ENCODE peak calls at places on chromosomes 16 and 17, in four cellular contexts. B is GM12891, M is GM12878, O is HepG2. S is an unnamed sample.

GRCh38 chr17:33696102-33696501 is 403.0 kb upstream of the ASIC2 start:
- DNase-seq in B (no peak), M (no peak), O (no peak), S (no peak)

GRCh38 chr16:1097800-1098199 is 1.8 kb upstream of the C1QTNF8 start:
- DNase-seq in B (no peak), M (no peak), O (no peak), S (no peak)

GRCh38 chr16:9033125-9033830 is 58.2 kb upstream of the HAPSTR1 start:
- DNase-seq in B (no peak), M (no peak), O (peak; percentile 76), S (no peak)

GRCh38 chr17:67027031-67027628 is 17.2 kb upstream of the CACNG1 start:
- DNase-seq in B (no peak), M (no peak), O (no peak), S (no peak)

GRCh38 chr17:18070861-18071340 is 16.8 kb upstream of the DRG2 start:
- DNase-seq in B (no peak), M (no peak), O (no peak), S (no peak)

GRCh38 chr17:66965801-66966528 is 1.5 kb downstream of the CACNG4 start:
- DNase-seq in B (no peak), M (no peak), O (no peak), S (no peak)

GRCh38 chr17:68057531-68057952 is 22.0 kb downstream of the KPNA2 start:
- DNase-seq in B (no peak), M (no peak), O (no peak), S (no peak)

GRCh38 chr17:50863221-50863843 is 2.8 kb downstream of the TOB1 start:
- DNase-seq in B (no peak), M (no peak), O (peak; percentile 66), S (no peak)

GRCh38 chr17:44623070-44623725 is 33.1 kb upstream of the MEIOC start:
- DNase-seq in B (no peak), M (no peak), O (peak; percentile 18), S (no peak)

GRCh38 chr17:34998205-34998604 is 17.9 kb downstream of the LIG3 start:
- DNase-seq in B (peak; percentile 84), M (peak; percentile 40), O (peak; percentile 56), S (peak; percentile 87)

GRCh38 chr17:3956558-3956957 is 7.7 kb downstream of the ATP2A3 start:
- DNase-seq in B (no peak), M (no peak), O (no peak), S (no peak)

GRCh38 chr17:67293251-67294203 is 48.5 kb upstream of the HELZ start:
- DNase-seq in B (peak; percentile 69), M (peak; percentile 4), O (peak; percentile 72), S (peak; percentile 65)

DNA sequence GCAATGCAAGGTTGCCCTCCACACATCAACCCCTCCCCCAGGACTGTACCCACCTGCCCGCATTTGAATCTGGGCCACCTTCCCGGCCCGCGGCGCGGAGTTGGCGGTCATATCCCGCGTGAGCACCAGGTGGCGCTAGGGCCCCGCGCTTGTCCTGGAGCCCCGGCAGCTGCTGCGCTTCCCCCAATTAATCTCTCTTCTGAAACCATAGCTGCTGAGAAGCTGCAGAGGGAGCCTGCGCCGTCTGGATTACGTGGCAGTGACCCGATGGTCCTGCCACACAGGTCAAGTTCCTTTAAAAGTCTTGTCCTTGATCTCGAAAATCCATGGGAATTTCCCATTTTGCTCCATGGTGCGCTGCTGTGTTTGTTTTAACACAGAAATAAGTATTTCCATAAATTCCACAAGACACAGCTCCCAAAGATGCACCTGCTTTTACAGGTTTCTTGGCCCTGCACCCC is 22.0 kb downstream of the COX4I1 start:
- DNase-seq in B (peak; percentile 90), M (peak; percentile 41), O (peak; percentile 67), S (peak; percentile 90)
- TF ChIP-seq POLR2A in B (no peak), M (no peak), O (no peak), S (no peak)

GRCh38 chr17:62032480-62032879 is 32.6 kb downstream of the MED13 start:
- DNase-seq in B (no peak), M (no peak), O (no peak), S (no peak)
- TF ChIP-seq TAF1 in B (no peak), M (no peak), O (no peak), S (no peak)

GRCh38 chr17:49687878-49688491 is 10.1 kb upstream of the SPOP start:
- DNase-seq in B (no peak), M (no peak), O (peak; percentile 58), S (no peak)
- TF ChIP-seq POLR2AphosphoS5 in B (no peak), M (no peak), O (no peak), S (no peak)

DNA sequence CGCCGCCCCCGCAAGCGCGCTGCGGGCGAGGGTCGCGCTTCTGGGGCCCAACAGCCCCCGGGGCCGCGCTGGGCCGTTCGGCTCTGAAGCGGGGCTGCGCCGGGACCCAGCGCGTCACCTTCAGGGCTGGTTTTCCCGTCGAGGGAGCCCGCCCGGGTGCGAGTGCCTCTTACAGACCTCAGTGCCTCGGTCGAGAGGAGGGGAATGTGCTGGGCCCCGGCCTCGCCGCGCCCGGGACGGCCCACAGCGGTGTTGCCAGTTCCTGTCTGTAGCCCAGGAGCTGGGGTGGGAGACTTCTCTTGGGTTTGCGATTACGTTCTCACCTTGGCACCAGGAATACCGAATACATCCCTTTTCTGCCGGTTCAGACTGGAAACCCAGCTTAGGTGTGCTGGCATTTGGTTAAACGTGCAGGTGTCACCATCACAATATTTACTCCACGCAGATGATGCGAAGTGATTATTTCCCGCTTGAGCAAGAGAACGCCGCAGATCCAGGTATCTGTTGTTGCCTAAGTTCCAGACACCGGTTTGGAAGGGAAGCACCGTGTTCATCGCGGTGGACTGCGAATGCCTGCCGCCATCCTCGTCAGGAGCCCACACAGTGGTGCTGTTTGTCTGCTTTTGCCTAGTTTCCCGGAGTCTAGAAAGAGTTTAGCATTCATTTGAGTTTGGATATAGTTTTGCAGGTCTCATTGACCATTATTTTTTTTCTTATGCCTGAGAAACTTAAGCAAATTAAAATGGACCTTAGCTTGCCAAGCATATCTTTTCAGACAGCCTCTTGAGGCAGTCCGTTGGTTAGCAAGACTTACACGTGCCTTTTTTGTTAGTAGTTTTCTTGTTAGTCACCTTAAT is 915 bp downstream of the MAP1LC3B start:
- DNase-seq in B (no peak), M (no peak), O (no peak), S (no peak)
- TF ChIP-seq POLR2A in B (no peak), M (no peak), O (no peak), S (no peak)

DNA sequence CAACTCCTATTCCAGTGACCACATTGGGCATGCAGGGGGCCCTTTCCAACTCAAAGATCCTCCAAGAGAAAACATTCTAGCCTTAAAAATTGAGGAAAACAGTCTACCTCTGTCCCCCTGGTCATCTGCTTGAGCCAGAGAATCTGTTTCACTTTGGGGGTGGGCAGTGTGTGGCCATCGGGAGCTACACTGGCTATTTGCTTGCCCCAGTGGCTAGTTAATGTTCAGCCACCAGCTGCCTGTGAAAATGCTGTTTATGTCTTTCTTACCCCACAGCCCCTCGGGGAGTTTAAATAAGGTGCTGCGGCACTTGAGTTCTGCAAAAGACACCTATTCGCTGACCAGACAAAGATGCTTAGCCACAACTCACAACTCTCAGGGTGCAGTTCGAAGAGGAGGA is 43.4 kb downstream of the GNAO1 start:
- DNase-seq in B (no peak), M (no peak), O (no peak), S (no peak)
- TF ChIP-seq TAF1 in B (no peak), M (no peak), O (no peak), S (no peak)

DNA sequence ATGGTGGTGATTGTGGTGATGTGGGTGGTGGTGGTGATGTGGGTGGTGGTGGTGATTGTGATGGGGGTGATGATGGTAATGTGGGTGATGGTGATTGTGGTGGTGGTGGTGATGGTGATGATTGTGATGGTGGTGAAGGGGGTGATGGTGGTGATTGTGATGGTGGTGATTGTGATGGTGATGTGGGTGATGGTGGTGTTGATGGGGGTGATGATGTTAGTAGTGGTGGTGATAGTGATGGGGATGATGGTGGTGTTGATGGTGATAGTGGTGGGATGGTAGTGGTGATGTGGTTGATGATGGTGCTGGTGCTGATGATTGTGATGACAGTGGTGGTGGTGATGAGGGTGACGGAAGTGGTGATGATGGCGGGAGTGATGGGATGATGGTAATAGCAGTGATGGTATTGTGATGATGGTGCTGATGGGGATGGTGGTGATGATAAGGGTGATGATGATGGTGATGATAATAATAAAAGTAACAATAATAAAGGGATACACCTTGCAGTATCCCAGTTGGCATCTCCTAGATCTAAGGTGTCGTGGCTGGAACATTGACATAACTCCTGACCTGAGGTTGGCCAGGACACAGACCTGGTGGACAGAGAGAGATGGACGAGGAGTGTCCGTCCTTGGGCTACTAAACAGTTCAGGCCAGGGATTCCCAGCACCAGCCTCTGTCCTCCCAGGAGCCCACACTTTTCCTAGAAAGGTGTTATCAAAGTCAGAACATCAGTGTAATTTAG is 344.5 kb downstream of the SEC14L1 start:
- DNase-seq in B (no peak), M (no peak), O (no peak), S (no peak)
- TF ChIP-seq POLR2AphosphoS5 in B (no peak), M (no peak), O (peak; percentile 7), S (no peak)

GRCh38 chr17:80968602-80969029 is 23.0 kb upstream of the CHMP6 start:
- DNase-seq in B (no peak), M (no peak), O (no peak), S (no peak)
- TF ChIP-seq POLR2A in B (no peak), M (peak; percentile 34), O (peak; percentile 48), S (peak; percentile 45)

GRCh38 chr17:40499551-40500189 is 1.8 kb downstream of the TNS4 start:
- DNase-seq in B (no peak), M (no peak), O (peak; percentile 84), S (no peak)
- TF ChIP-seq TAF1 in B (no peak), M (no peak), O (no peak), S (no peak)

S was measured in GM12892.